ENCODE peak calls at places on chromosomes 16 and 17, in five cellular contexts. S is mammary epithelial cell, X is body of pancreas, H is left ventricle myocardium inferior, F is tibial nerve. I is an unnamed sample.

GRCh38 chr17:45834471-45835396 is 9.9 kb upstream of the SPPL2C start:
- DNase-seq in X (no peak), H (no peak), F (no peak), S (no peak), I (no peak)

GRCh38 chr16:13070268-13070667 is 168.9 kb downstream of the SHISA9 start:
- DNase-seq in X (peak; percentile 33), F (no peak), S (peak; percentile 9), H (no peak), I (no peak)

GRCh38 chr17:15483416-15483815 is 16.0 kb upstream of the CDRT4 start:
- DNase-seq in S (no peak), X (no peak), F (no peak), H (no peak), I (no peak)

GRCh38 chr16:85987750-85988078 is 88.8 kb downstream of the IRF8 start:
- DNase-seq in S (no peak), X (no peak), F (no peak), H (no peak), I (no peak)

GRCh38 chr17:8359769-8360168 is 16.7 kb downstream of the KRABD2 start:
- DNase-seq in X (no peak), H (no peak), S (peak; percentile 71), F (peak; percentile 31), I (no peak)

GRCh38 chr16:19396555-19397011 is 21.1 kb upstream of the TMC5 start:
- DNase-seq in H (no peak), S (peak; percentile 16), F (no peak), X (peak; percentile 51), I (no peak)

GRCh38 chr16:64094992-64095579 is 1026.8 kb downstream of the CDH11 start:
- DNase-seq in S (peak; percentile 17), X (no peak), F (no peak), H (no peak), I (no peak)

GRCh38 chr16:74667215-74667765 is 613 bp upstream of the RFWD3 start:
- DNase-seq in S (peak; percentile 19), H (peak; percentile 24), F (no peak), X (peak; percentile 33), I (no peak)

GRCh38 chr17:48587276-48588073 is 2.6 kb downstream of the HOXB3 start:
- DNase-seq in X (no peak), F (no peak), H (no peak), S (no peak), I (no peak)

GRCh38 chr16:55899857-55900256 is 24.7 kb upstream of the CES5A start:
- DNase-seq in F (no peak), S (no peak), X (no peak), H (no peak), I (no peak)

GRCh38 chr17:5785343-5785742 is 201.0 kb upstream of the NLRP1 start:
- DNase-seq in F (no peak), X (no peak), S (peak; percentile 28), H (no peak), I (no peak)

GRCh38 chr17:70239391-70239826 is 70.1 kb downstream of the KCNJ2 start:
- DNase-seq in X (no peak), H (no peak), S (no peak), F (no peak), I (no peak)

GRCh38 chr16:898761-899677 is 71.8 kb downstream of the LMF1 start:
- DNase-seq in F (no peak), X (no peak), H (no peak), S (no peak), I (no peak)

GRCh38 chr17:41530062-41531048 is 2.2 kb upstream of the KRT19 start:
- DNase-seq in S (peak; percentile 91), H (no peak), F (no peak), X (no peak), I (no peak)

GRCh38 chr16:69443809-69444611 is 19.6 kb downstream of the CYB5B start:
- DNase-seq in S (peak; percentile 50), H (peak; percentile 24), X (no peak), F (peak; percentile 17), I (no peak)

GRCh38 chr17:17564896-17565295 is 26.6 kb downstream of the PEMT start:
- DNase-seq in H (no peak), F (no peak), S (no peak), X (no peak), I (no peak)

GRCh38 chr17:17792551-17793377 is 44.0 kb downstream of the SREBF1 start:
- DNase-seq in S (no peak), F (no peak), H (no peak), X (peak; percentile 39), I (no peak)

GRCh38 chr17:32656851-32657250 is 170.1 kb downstream of the CDK5R1 start:
- DNase-seq in S (no peak), H (no peak), F (no peak), X (no peak), I (no peak)

GRCh38 chr17:50514936-50515702 is 6.9 kb downstream of the MYCBPAP start:
- DNase-seq in H (peak; percentile 42), S (peak; percentile 60), F (peak; percentile 61), X (peak; percentile 68), I (no peak)

GRCh38 chr16:86626966-86627365 is 48.6 kb downstream of the FOXL1 start:
- DNase-seq in H (no peak), S (no peak), X (no peak), F (no peak), I (no peak)

GRCh38 chr16:12393208-12393607 is 410.5 kb downstream of the CPPED1 start:
- DNase-seq in F (no peak), S (no peak), X (no peak), H (no peak), I (no peak)

GRCh38 chr17:46782250-46782953 is 36.1 kb downstream of the WNT3 start:
- DNase-seq in F (no peak), S (peak; percentile 49), H (no peak), X (peak; percentile 75), I (no peak)

GRCh38 chr16:85733839-85734170 is 17.1 kb downstream of the C16orf74 start:
- DNase-seq in H (no peak), X (no peak), S (no peak), F (no peak), I (no peak)

GRCh38 chr16:8892101-8892575 is 10.0 kb downstream of the LITAFD start:
- DNase-seq in H (no peak), X (peak; percentile 5), S (no peak), F (no peak), I (no peak)
- H3K4me1 ChIP-seq in H (peaks cover 37% of the 10 kb centered on the region), X (no peaks in the 10 kb centered on the region), S (no peaks in the 10 kb centered on the region), F (no peaks in the 10 kb centered on the region), I (no peaks in the 10 kb centered on the region)

GRCh38 chr16:22210854-22211253 is 4.8 kb downstream of the EEF2K start:
- DNase-seq in F (no peak), X (no peak), S (no peak), H (no peak), I (no peak)
- H3K4me1 ChIP-seq in F (peaks cover 79% of the 10 kb centered on the region), X (peaks cover 33% of the 10 kb centered on the region), S (peaks cover 10% of the 10 kb centered on the region), H (peaks cover 79% of the 10 kb centered on the region), I (peaks cover 61% of the 10 kb centered on the region)

GRCh38 chr17:76704799-76705198 is 6.0 kb downstream of the MXRA7 start:
- DNase-seq in H (no peak), F (no peak), X (no peak), S (no peak), I (no peak)
- H3K4me1 ChIP-seq in H (peaks cover 93% of the 10 kb centered on the region), F (peaks cover 70% of the 10 kb centered on the region), X (peaks cover 37% of the 10 kb centered on the region), S (peaks cover 34% of the 10 kb centered on the region), I (no peaks in the 10 kb centered on the region)

GRCh38 chr17:81111066-81111465 is 54.2 kb upstream of the PVALEF start:
- DNase-seq in X (no peak), F (no peak), S (no peak), H (no peak), I (no peak)
- H3K4me1 ChIP-seq in X (no peaks in the 10 kb centered on the region), F (peaks cover 38% of the 10 kb centered on the region), S (peaks cover 17% of the 10 kb centered on the region), H (peaks cover 11% of the 10 kb centered on the region), I (no peaks in the 10 kb centered on the region)

DNA sequence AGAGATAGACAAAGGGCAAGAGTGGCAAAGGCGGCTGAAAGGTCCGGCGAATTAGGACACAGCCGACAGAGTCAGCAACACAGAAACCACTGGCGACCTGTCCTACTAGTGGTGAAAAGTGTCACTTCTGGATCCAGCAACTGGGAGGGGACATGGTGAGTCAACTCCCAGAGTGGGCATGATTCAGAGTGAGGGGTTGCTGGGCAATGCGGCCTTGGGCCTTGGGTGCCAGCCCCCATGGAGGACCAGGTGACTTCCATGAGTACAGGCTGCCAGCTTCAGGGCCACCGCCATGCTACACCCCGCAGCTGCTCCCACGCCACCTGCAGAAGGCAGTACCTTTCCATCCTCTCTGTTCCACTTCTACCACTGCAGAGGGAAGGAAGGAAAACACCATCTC is 110.6 kb downstream of the ZFHX3 start:
- DNase-seq in H (no peak), F (no peak), S (no peak), X (no peak), I (no peak)
- H3K4me1 ChIP-seq in H (peaks cover 59% of the 10 kb centered on the region), F (peaks cover 78% of the 10 kb centered on the region), S (no peaks in the 10 kb centered on the region), X (peaks cover 71% of the 10 kb centered on the region), I (no peaks in the 10 kb centered on the region)

DNA sequence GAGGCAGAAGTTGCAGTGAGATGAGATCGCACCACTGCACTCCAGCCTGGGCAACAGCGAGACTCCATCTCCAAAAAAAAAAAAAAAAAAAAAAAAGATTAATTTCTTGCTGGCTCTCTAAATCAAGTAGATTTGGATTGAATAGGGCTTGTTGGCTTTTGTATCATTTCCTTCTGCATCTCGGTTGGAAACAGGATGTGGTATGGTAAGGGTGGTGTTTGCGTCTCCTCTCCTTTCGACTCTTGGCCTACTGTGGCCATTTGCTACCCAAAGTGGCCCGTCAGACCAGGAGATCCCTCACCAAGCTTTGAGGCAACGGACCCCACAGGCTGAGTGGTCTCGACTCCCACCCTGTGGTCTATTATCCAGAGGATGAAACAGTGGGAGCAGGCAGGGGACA is 168.0 kb upstream of the IRX3 start:
- DNase-seq in S (no peak), X (no peak), F (no peak), H (no peak), I (no peak)
- H3K4me1 ChIP-seq in S (no peaks in the 10 kb centered on the region), X (no peaks in the 10 kb centered on the region), F (no peaks in the 10 kb centered on the region), H (no peaks in the 10 kb centered on the region), I (no peaks in the 10 kb centered on the region)

GRCh38 chr17:28864991-28865849 is 10.4 kb downstream of the ERAL1 start:
- DNase-seq in X (no peak), H (no peak), S (no peak), F (no peak), I (no peak)
- H3K4me1 ChIP-seq in X (no peaks in the 10 kb centered on the region), H (no peaks in the 10 kb centered on the region), S (no peaks in the 10 kb centered on the region), F (no peaks in the 10 kb centered on the region), I (no peaks in the 10 kb centered on the region)

GRCh38 chr16:2775317-2775716 is 1.8 kb downstream of the ELOB start:
- DNase-seq in F (no peak), H (no peak), S (no peak), X (no peak), I (no peak)
- H3K4me1 ChIP-seq in F (peaks cover 80% of the 10 kb centered on the region), H (peaks cover 63% of the 10 kb centered on the region), S (peaks cover 21% of the 10 kb centered on the region), X (peaks cover 27% of the 10 kb centered on the region), I (peaks cover 37% of the 10 kb centered on the region)

DNA sequence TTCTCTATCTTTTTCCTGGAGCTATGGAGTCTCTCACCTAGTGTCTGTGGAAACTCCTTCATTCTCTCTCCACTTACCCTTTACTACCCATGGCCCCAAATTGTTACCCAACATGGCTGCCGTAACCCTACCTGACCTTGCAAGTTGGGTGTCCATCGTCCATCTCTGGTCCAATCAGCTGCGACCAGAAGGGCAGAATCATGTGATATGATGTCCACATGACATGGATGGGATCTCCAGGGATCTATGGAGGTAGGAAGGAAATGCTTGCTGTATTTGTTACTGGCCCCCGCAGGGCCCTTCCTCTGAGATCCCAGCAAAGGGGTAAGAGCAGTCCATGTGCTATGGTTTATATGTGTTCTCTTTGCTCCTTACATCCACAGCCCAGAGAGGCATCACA is 8.0 kb upstream of the DRC7 start:
- DNase-seq in S (no peak), X (peak; percentile 1), F (no peak), H (no peak), I (no peak)
- H3K4me1 ChIP-seq in S (no peaks in the 10 kb centered on the region), X (peaks cover 46% of the 10 kb centered on the region), F (no peaks in the 10 kb centered on the region), H (peaks cover 10% of the 10 kb centered on the region), I (no peaks in the 10 kb centered on the region)

I was measured in right atrium auricular region.